ENCODE peak calls at places on chromosome 10, in five cellular contexts. W is uterus, B is upper lobe of left lung, P is testis, I is H1. O is an unnamed sample. For H3K4me1, the result is how much of the 10 kb centered on the place peaks cover.

GRCh38 chr10:5559642-5560141 is 34.9 kb downstream of the CALML3 start:
- DNase-seq in W (peak), B (no peak), P (no peak), I (no peak), O (no peak)

GRCh38 chr10:847868-848267 is 83.6 kb downstream of the LARP4B start:
- DNase-seq in W (no peak), B (no peak), P (no peak), I (no peak), O (no peak)

GRCh38 chr10:88194041-88194887 is 330.8 kb downstream of the PTEN start:
- DNase-seq in W (peak), B (no peak), P (no peak), I (no peak), O (no peak)

GRCh38 chr10:94115725-94116124 is 122.0 kb downstream of the PLCE1 start:
- DNase-seq in W (no peak), B (no peak), P (no peak), I (no peak), O (no peak)

GRCh38 chr10:93376372-93377296 is 105.5 kb downstream of the MYOF start:
- DNase-seq in W (peak), B (no peak), P (peak), I (no peak), O (no peak)

GRCh38 chr10:43930777-43931176 is 282.1 kb upstream of the ZNF32 start:
- DNase-seq in W (no peak), B (peak), P (no peak), I (no peak), O (no peak)

GRCh38 chr10:131142446-131143380 is 168.8 kb downstream of the TCERG1L start:
- DNase-seq in W (no peak), B (no peak), P (no peak), I (no peak), O (peak)

GRCh38 chr10:774223-774622 is 84.8 kb upstream of the DIP2C start:
- DNase-seq in W (no peak), B (no peak), P (no peak), I (no peak), O (no peak)

GRCh38 chr10:121681171-121681752 is 83.0 kb upstream of the FGFR2 start:
- DNase-seq in W (no peak), B (no peak), P (no peak), I (no peak), O (no peak)

GRCh38 chr10:129755075-129756020 is 208.7 kb downstream of the EBF3 start:
- DNase-seq in W (no peak), B (peak), P (peak), I (no peak), O (peak)

GRCh38 chr10:113683300-113683699 is 3.6 kb downstream of the CASP7 start:
- DNase-seq in W (no peak), B (no peak), P (no peak), I (no peak), O (no peak)

DNA sequence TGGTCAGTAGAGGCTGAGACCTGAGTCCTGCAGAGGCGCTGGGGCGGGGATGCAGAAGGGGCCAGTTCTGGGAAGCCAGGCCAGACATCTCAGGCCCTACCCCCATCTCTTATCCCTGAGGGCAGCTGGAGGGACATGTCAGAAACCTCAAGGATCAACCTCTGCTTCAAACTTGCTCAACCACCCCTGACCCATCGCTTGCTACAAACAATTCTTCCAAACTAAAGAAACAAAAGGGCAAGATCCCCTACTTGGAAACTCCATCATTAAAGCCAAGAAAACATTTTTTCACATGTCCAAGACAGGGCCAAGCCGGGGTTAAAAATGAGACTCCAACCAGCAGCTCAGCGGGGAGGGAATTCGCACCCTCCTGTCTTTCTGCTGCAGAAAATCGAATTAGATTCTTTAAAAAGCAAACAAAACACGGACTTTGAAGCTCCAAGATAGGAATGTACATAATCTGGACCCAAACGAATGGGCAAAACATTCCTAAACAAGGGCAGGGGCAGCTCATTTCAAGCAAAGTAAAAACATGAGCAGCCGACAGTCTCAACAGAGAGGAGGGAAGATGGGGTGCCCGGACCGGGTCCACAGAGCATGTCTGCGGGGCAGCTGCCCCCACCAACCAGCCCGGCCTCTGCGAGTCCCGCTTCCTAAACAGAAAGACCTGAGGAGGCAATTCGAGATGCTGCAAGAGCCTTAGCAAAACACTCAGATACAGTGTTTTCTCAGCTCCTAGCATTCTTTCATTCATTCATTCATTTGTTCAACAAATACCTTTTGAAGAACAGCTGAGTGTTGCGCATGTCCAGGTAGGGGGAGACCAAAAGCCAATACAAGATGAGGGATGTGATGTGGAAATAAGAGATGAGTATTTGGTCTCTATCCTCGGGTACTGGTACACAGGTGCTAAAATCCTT is 44.8 kb downstream of the CHST15 start:
- DNase-seq in W (no peak), B (no peak), P (peak), I (no peak), O (peak)
- H3K4me1 ChIP-seq in W (under half), B (under half), P (under half), I (under half), O (half or more)

DNA sequence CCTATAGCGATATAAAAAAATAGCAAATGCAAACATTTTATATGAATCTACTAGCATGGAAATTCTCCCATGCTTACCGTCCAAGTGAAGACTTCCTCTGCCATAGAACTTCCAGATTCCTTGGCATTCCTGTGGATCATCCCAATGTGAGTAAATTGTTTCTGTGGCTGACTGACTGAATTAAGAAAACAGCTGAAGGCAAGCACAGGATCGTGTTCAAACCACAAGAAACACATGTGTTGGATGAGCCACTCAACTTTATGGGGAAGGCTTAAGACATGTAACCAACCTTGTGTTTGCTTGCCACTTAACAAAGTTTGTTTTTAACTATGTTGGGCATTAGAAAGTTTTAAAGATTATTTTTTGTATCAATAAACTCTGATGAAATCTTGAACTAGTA is 2.6 kb upstream of the MYPN start:
- DNase-seq in W (no peak), B (no peak), P (no peak), I (no peak), O (no peak)
- TF ChIP-seq POLR2A in W (no peak), B (no peak), P (no peak), I (no peak), O (no peak)

DNA sequence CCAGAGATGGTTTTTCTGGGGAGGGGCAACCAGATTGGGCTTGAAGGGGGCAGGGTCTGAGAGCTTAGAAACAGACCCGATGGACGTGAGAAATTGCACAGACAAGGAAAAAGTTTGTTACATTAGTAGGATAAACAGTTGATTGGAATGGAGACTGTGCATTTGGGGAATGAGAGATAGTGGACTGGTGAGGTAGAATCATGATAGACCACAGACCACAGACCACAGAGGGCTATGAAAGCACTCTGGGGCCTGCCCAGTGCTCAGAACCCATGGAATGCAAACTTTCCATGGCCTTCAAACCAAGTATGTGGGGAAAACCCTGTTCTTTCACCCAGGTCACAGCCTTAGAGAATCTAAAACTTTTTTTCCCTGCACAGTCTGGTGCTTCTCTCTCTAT is 210.0 kb downstream of the ZNF365 start:
- DNase-seq in W (no peak), B (no peak), P (no peak), I (no peak), O (no peak)
- H3K4me1 ChIP-seq in W (under half), B (under half), P (under half), I (under half), O (under half)

GRCh38 chr10:75208177-75208576 is 2.4 kb upstream of the VDAC2 start:
- DNase-seq in W (no peak), B (no peak), P (no peak), I (no peak), O (no peak)

GRCh38 chr10:75207868-75208167 is 2.8 kb upstream of the VDAC2 start:
- DNase-seq in W (no peak), B (no peak), P (no peak), I (no peak), O (no peak)

GRCh38 chr10:75209325-75210192 is 1.0 kb upstream of the VDAC2 start:
- DNase-seq in W (peak), B (peak), P (peak), I (no peak), O (peak)

GRCh38 chr10:75210193-75211006 is at the start of gene VDAC2:
- DNase-seq in W (peak), B (peak), P (peak), I (peak), O (peak)

GRCh38 chr10:75211007-75211735 is 575 bp downstream of the VDAC2 start:
- DNase-seq in W (no peak), B (no peak), P (peak), I (no peak), O (no peak)
- TF ChIP-seq POLR2A in W (no peak), B (no peak), P (no peak), I (no peak), O (no peak)

GRCh38 chr10:73584737-73585136 is 6.4 kb downstream of the USP54 start:
- DNase-seq in W (no peak), B (no peak), P (no peak), I (no peak), O (no peak)
- H3K4me1 ChIP-seq in W (under half), B (under half), P (under half), I (under half), O (under half)

DNA sequence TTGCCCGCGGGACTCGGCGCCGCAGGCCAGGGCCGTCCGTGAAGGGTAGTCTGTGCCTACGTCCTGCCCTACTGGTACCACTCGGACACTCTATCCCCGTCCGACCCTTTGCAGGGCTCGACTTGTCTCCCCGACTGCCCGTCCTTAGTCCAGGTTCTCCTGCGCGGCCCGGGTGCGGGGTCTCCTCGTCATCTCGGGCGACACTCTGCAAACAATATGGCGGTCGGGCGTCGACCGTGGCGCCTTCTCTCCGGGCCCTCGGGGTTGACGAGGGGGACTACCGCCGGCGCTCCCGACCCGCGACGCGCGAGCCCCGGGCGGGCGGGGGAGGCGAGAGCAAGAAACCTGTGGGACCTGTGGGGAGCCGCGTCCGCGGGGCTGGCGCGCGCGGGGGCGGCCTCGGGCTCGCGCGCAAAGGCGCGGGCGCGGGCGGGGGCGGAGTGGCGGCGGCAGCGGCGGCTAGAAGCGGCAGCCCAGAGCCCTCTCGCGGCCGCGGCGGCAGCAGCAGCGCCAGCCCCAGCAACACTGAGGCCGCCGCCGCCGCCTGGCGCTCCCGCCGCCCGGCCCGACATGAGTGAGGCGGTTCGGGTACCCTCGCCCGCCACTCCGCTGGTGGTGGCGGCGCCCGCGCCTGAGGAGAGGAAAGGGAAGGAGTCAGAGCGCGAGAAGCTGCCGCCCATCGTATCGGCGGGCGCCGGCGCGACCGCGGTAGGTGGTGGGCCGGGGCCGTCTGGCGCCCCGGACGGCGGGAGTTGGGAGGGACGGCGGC is at the start of gene HECTD2:
- DNase-seq in W (peak), B (peak), P (peak), I (peak), O (peak)
- TF ChIP-seq POLR2A in W (peak), B (peak), P (no peak), I (peak), O (no peak)